ENCODE peak calls at places on chromosome 1, in seven cellular contexts. A, O, Z, R, T, S and X are unnamed samples.

GRCh38 chr1:159923203-159924024 is 1.9 kb downstream of the TAGLN2 start:
- DNase-seq in A (peak), O (peak), Z (peak), R (peak), T (peak), S (peak), X (peak)

GRCh38 chr1:30378991-30379581 is 344.3 kb downstream of the MATN1 start:
- DNase-seq in A (peak), O (peak), Z (peak), R (peak), T (peak), S (peak), X (peak)

GRCh38 chr1:184910596-184910995 is 63.7 kb downstream of the NIBAN1 start:
- DNase-seq in A (peak), O (no peak), Z (peak), R (no peak), T (peak), S (no peak), X (peak)

GRCh38 chr1:12196641-12197482 is 30.1 kb downstream of the TNFRSF1B start:
- DNase-seq in A (no peak), O (no peak), Z (no peak), R (peak), T (peak), S (peak), X (no peak)

GRCh38 chr1:33925586-33925985 is 61.7 kb downstream of the HMGB4 start:
- DNase-seq in A (no peak), O (peak), Z (no peak), R (no peak), T (no peak), S (no peak), X (no peak)

GRCh38 chr1:14852301-14852700 is 253.8 kb downstream of the KAZN start:
- DNase-seq in A (no peak), O (no peak), Z (no peak), R (no peak), T (no peak), S (no peak), X (no peak)

GRCh38 chr1:59198565-59198964 is 98.3 kb upstream of the FGGY start:
- DNase-seq in A (no peak), O (peak), Z (no peak), R (no peak), T (peak), S (no peak), X (no peak)

GRCh38 chr1:29974345-29974744 is 738.0 kb downstream of the PTPRU start:
- DNase-seq in A (peak), O (peak), Z (peak), R (no peak), T (no peak), S (no peak), X (peak)

GRCh38 chr1:203197625-203198024 is 11.1 kb upstream of the CHI3L1 start:
- DNase-seq in A (peak), O (peak), Z (peak), R (no peak), T (peak), S (peak), X (peak)

GRCh38 chr1:172484252-172484651 is 40.4 kb upstream of the PIGC start:
- DNase-seq in A (no peak), O (no peak), Z (no peak), R (no peak), T (no peak), S (no peak), X (no peak)

GRCh38 chr1:184905601-184906322 is 68.5 kb downstream of the NIBAN1 start:
- DNase-seq in A (no peak), O (no peak), Z (no peak), R (no peak), T (peak), S (no peak), X (peak)

GRCh38 chr1:236173174-236173767 is 30.9 kb downstream of the GPR137B start:
- DNase-seq in A (no peak), O (no peak), Z (no peak), R (no peak), T (no peak), S (peak), X (no peak)

GRCh38 chr1:6256640-6257039 is 4.3 kb downstream of the GPR153 start:
- DNase-seq in A (no peak), O (no peak), Z (no peak), R (no peak), T (no peak), S (no peak), X (no peak)

GRCh38 chr1:114154146-114154962 is 685 bp upstream of the SYT6 start:
- DNase-seq in A (peak), O (peak), Z (no peak), R (peak), T (peak), S (no peak), X (peak)

GRCh38 chr1:161506336-161507223 is 1.3 kb downstream of the FCGR2A start:
- DNase-seq in A (peak), O (no peak), Z (peak), R (no peak), T (peak), S (peak), X (peak)

GRCh38 chr1:37995773-37996379 is 6.1 kb upstream of the SF3A3 start:
- DNase-seq in A (peak), O (peak), Z (peak), R (no peak), T (peak), S (peak), X (peak)

GRCh38 chr1:24862775-24863483 is 67.1 kb downstream of the RUNX3 start:
- DNase-seq in A (no peak), O (no peak), Z (no peak), R (no peak), T (no peak), S (no peak), X (no peak)

GRCh38 chr1:24859063-24860010 is 70.7 kb downstream of the RUNX3 start:
- DNase-seq in A (no peak), O (no peak), Z (no peak), R (no peak), T (no peak), S (no peak), X (no peak)

GRCh38 chr1:24864409-24864808 is 65.7 kb downstream of the RUNX3 start:
- DNase-seq in A (no peak), O (no peak), Z (no peak), R (no peak), T (peak), S (no peak), X (no peak)

GRCh38 chr1:24860841-24861240 is 69.2 kb downstream of the RUNX3 start:
- DNase-seq in A (no peak), O (no peak), Z (no peak), R (no peak), T (no peak), S (no peak), X (no peak)

GRCh38 chr1:24861821-24862727 is 68.0 kb downstream of the RUNX3 start:
- DNase-seq in A (peak), O (no peak), Z (no peak), R (no peak), T (peak), S (no peak), X (peak)
- TF ChIP-seq CTCF in A (peak), O (peak), Z (peak), R (no peak), T (peak), S (no peak), X (peak)

DNA sequence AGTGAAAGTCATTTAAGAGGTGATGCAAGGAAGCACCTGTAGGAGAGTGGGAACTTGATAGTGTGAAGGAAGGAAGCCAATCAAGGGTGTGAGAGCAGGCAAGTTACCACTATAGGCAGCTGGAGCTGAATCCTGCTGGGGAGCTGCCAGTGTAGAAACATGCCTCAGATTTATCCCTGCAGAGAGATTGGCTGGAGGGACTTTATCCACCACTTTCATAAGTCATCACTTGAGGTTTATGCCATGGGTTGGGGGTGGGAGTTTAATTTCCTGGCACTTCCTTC is 443.6 kb downstream of the PLPP3 start:
- DNase-seq in A (no peak), O (no peak), Z (no peak), R (no peak), T (no peak), S (no peak), X (no peak)
- H3K4me3 ChIP-seq in A (no peak), O (no peak), Z (no peak), R (no peak), T (no peak), S (no peak), X (no peak)

GRCh38 chr1:206761369-206761768 is 9.2 kb upstream of the IL19 start:
- DNase-seq in A (peak), O (no peak), Z (no peak), R (peak), T (no peak), S (no peak), X (peak)
- TF ChIP-seq CTCF in A (peak), O (no peak), Z (peak), R (peak), T (peak), S (no peak), X (peak)

GRCh38 chr1:18645172-18646090 is 14.8 kb downstream of the PAX7 start:
- DNase-seq in A (no peak), O (no peak), Z (no peak), R (no peak), T (no peak), S (no peak), X (no peak)

GRCh38 chr1:18644013-18644399 is 13.4 kb downstream of the PAX7 start:
- DNase-seq in A (no peak), O (no peak), Z (no peak), R (no peak), T (no peak), S (no peak), X (no peak)

GRCh38 chr1:18642278-18643095 is 11.8 kb downstream of the PAX7 start:
- DNase-seq in A (no peak), O (no peak), Z (no peak), R (no peak), T (no peak), S (no peak), X (no peak)

GRCh38 chr1:18644469-18645171 is 14.0 kb downstream of the PAX7 start:
- DNase-seq in A (no peak), O (no peak), Z (no peak), R (no peak), T (no peak), S (no peak), X (no peak)

DNA sequence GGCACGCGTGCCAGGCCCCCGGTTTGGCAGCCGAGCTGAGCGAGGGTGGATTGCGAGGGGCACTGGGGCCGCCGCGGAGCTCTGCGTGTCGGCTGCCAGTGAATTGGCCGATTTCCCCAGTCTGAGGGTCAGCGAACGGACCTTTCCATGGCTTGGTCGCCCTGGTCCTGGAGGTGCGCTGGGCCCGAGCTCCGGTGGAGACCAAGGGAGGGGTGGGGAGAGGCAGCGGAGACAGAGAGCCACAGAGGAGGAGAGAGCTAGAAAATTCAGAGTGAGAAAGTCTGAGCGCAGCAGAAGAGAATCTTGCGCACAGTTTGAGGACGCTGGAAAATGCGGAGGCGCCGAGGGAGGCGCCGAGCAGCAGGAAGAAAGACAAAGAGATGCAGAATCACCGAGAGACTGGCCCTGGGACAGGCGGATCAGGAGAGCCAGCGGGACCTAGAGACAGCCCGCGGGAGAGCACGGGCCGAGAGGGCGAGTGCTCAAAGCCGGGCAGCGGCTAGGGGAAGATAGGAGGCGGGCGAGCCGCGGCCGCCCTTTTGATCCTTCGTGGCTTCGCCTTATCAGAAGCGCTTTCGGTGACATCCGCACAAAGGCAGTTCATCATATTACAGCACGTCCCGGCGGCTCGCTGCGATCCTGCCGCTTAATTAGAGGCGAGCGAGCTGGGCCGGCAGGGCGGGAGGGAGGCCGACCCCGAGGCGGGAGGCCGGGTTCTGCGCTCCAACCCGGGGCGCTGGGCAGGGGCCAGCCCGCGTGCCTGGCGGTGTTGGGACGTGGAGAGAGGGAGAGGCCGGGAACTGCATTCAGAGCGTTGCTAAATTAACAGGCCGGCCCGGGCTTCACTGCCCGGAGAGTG is 12.7 kb downstream of the PAX7 start:
- DNase-seq in A (no peak), O (no peak), Z (no peak), R (no peak), T (no peak), S (no peak), X (no peak)
- H3K4me3 ChIP-seq in A (no peak), O (no peak), Z (no peak), R (no peak), T (no peak), S (no peak), X (no peak)

GRCh38 chr1:206734499-206735142 is 36.0 kb upstream of the IL19 start:
- DNase-seq in A (peak), O (no peak), Z (peak), R (peak), T (peak), S (no peak), X (peak)
- TF ChIP-seq CTCF in A (peak), O (peak), Z (peak), R (peak), T (peak), S (peak), X (peak)

GRCh38 chr1:166164995-166165660 is 1.7 kb downstream of the FAM78B start:
- DNase-seq in A (peak), O (peak), Z (peak), R (peak), T (peak), S (peak), X (peak)
- H3K4me3 ChIP-seq in A (peak), O (peak), Z (no peak), R (peak), T (no peak), S (peak), X (peak)

GRCh38 chr1:212315184-212315583 is 30.0 kb downstream of the PPP2R5A start:
- DNase-seq in A (no peak), O (no peak), Z (no peak), R (no peak), T (no peak), S (no peak), X (no peak)

GRCh38 chr1:212313616-212314015 is 28.4 kb downstream of the PPP2R5A start:
- DNase-seq in A (peak), O (peak), Z (peak), R (no peak), T (no peak), S (no peak), X (no peak)

GRCh38 chr1:212317916-212318315 is 32.7 kb downstream of the PPP2R5A start:
- DNase-seq in A (no peak), O (no peak), Z (no peak), R (no peak), T (no peak), S (no peak), X (no peak)

GRCh38 chr1:212311836-212312497 is 26.8 kb downstream of the PPP2R5A start:
- DNase-seq in A (no peak), O (peak), Z (peak), R (no peak), T (no peak), S (no peak), X (no peak)

GRCh38 chr1:212315907-212316306 is 30.7 kb downstream of the PPP2R5A start:
- DNase-seq in A (peak), O (no peak), Z (no peak), R (no peak), T (no peak), S (no peak), X (peak)
- TF ChIP-seq CTCF in A (peak), O (no peak), Z (peak), R (peak), T (peak), S (peak), X (peak)

GRCh38 chr1:179875606-179876288 is 1.9 kb downstream of the TOR1AIP2 start:
- DNase-seq in A (no peak), O (peak), Z (no peak), R (no peak), T (no peak), S (no peak), X (no peak)
- H3K4me3 ChIP-seq in A (peak), O (peak), Z (no peak), R (no peak), T (peak), S (peak), X (peak)

GRCh38 chr1:79004916-79005315 is 1.6 kb downstream of the ADGRL4 start:
- DNase-seq in A (peak), O (no peak), Z (no peak), R (no peak), T (no peak), S (no peak), X (peak)

GRCh38 chr1:79012500-79012899 is 6.0 kb upstream of the ADGRL4 start:
- DNase-seq in A (no peak), O (no peak), Z (no peak), R (no peak), T (no peak), S (no peak), X (no peak)

GRCh38 chr1:79006564-79006963 is at the start of gene ADGRL4:
- DNase-seq in A (peak), O (peak), Z (peak), R (no peak), T (peak), S (peak), X (peak)

GRCh38 chr1:79005945-79006344 is 585 bp downstream of the ADGRL4 start:
- DNase-seq in A (peak), O (peak), Z (peak), R (no peak), T (no peak), S (no peak), X (peak)

DNA sequence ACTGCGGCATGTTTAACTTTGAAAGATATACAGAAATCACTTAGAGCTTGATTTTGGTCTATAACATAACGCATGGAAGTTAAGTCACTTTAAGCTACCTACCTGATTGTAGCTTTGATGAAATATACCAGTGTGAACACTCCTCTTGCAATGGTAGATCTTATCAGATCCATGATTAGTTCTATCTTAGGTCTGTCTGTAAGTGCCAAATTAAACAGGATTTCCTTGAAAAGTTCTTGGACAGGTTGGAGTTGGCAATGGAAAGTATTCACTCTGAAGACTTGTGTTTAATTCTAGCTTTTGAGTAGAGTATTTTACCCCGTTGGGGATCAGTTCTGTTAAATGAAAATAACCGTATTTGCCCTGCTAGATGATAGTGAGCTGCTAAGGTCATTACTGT is 4.1 kb upstream of the ADGRL4 start:
- DNase-seq in A (no peak), O (no peak), Z (no peak), R (no peak), T (no peak), S (no peak), X (no peak)
- TF ChIP-seq CTCF in A (no peak), O (no peak), Z (no peak), R (no peak), T (no peak), S (no peak), X (no peak)

DNA sequence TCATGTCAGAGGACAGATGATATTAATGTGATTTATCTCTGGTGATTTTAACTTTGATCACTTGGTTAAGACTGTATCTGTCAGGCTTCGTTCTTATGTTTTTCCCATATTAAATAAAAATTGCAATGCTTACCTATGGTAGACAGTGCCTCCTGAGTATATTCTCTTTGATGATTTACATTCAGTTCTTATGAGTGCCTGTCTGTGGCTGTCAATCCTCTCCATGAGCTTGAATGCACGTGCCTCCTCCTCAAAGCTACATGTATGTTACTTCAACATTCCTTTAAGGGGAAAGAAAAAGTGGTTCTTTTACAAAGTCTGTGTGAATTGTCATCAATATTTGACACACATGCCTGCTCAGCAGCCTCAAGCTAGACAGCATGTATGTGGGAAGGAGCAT is 44.2 kb upstream of the RGS2 start:
- DNase-seq in A (no peak), O (no peak), Z (no peak), R (no peak), T (no peak), S (no peak), X (no peak)
- H3K4me3 ChIP-seq in A (no peak), O (no peak), Z (no peak), R (no peak), T (no peak), S (no peak), X (no peak)